ENCODE peak calls at places on chromosomes 13 and 19, in four cellular contexts. One of them, this sample, is unnamed.

GRCh38 chr19:49515767-49516166 is 3.3 kb downstream of the FCGRT start:
- DNase-seq in breast epithelium: no peak
- DNase-seq in GDM1: peak
- DNase-seq in AG20443: no peak
- DNase-seq in this sample: peak

GRCh38 chr19:33048806-33049676 is 15.6 kb downstream of the RHPN2 start:
- DNase-seq in breast epithelium: no peak
- DNase-seq in AG20443: no peak
- DNase-seq in GDM1: no peak
- DNase-seq in this sample: no peak

GRCh38 chr13:74870865-74871264 is 611.1 kb downstream of the TBC1D4 start:
- DNase-seq in GDM1: no peak
- DNase-seq in breast epithelium: no peak
- DNase-seq in AG20443: no peak
- DNase-seq in this sample: no peak

GRCh38 chr13:84400711-84401110 is 518.4 kb upstream of the SLITRK1 start:
- DNase-seq in GDM1: no peak
- DNase-seq in breast epithelium: no peak
- DNase-seq in AG20443: peak
- DNase-seq in this sample: no peak

GRCh38 chr13:112837371-112838037 is 131.5 kb upstream of the MCF2L start:
- DNase-seq in GDM1: no peak
- DNase-seq in breast epithelium: no peak
- DNase-seq in AG20443: peak
- DNase-seq in this sample: no peak

GRCh38 chr19:3443840-3444694 is 36.3 kb downstream of the SMIM24 start:
- DNase-seq in AG20443: no peak
- DNase-seq in breast epithelium: no peak
- DNase-seq in GDM1: peak
- DNase-seq in this sample: peak

GRCh38 chr19:41935781-41936415 is 7.6 kb upstream of the ERFL start:
- DNase-seq in breast epithelium: no peak
- DNase-seq in GDM1: no peak
- DNase-seq in AG20443: no peak
- DNase-seq in this sample: no peak

GRCh38 chr13:101706651-101707050 is 254.2 kb downstream of the ITGBL1 start:
- DNase-seq in GDM1: peak
- DNase-seq in breast epithelium: no peak
- DNase-seq in AG20443: peak
- DNase-seq in this sample: peak

GRCh38 chr19:15454371-15454800 is 4.6 kb upstream of the WIZ start:
- DNase-seq in AG20443: no peak
- DNase-seq in breast epithelium: no peak
- DNase-seq in GDM1: no peak
- DNase-seq in this sample: no peak

GRCh38 chr19:10756791-10757190 is 38.9 kb downstream of the DNM2 start:
- DNase-seq in breast epithelium: no peak
- DNase-seq in AG20443: no peak
- DNase-seq in GDM1: no peak
- DNase-seq in this sample: no peak

GRCh38 chr19:49812997-49813861 is at the start of gene FUZ:
- DNase-seq in breast epithelium: peak
- DNase-seq in AG20443: peak
- DNase-seq in GDM1: peak
- DNase-seq in this sample: peak

GRCh38 chr13:49444517-49445395 is 682 bp downstream of the SETDB2 start:
- DNase-seq in AG20443: peak
- DNase-seq in breast epithelium: no peak
- DNase-seq in GDM1: peak
- DNase-seq in this sample: peak

GRCh38 chr19:42277821-42278809 is 9.1 kb downstream of the CIC start:
- DNase-seq in AG20443: peak
- DNase-seq in GDM1: no peak
- DNase-seq in breast epithelium: peak
- DNase-seq in this sample: no peak

GRCh38 chr19:10219678-10220077 is 11.5 kb downstream of the S1PR2 start:
- DNase-seq in AG20443: peak
- DNase-seq in breast epithelium: no peak
- DNase-seq in GDM1: no peak
- DNase-seq in this sample: peak

GRCh38 chr19:49020931-49021895 is 2.9 kb downstream of the CGB3 start:
- DNase-seq in AG20443: no peak
- DNase-seq in breast epithelium: no peak
- DNase-seq in GDM1: no peak
- DNase-seq in this sample: peak

GRCh38 chr19:512548-513365 is 5.5 kb downstream of the TPGS1 start:
- DNase-seq in breast epithelium: no peak
- DNase-seq in GDM1: no peak
- DNase-seq in AG20443: no peak
- DNase-seq in this sample: no peak

GRCh38 chr19:54431255-54431838 is 16.1 kb downstream of the TTYH1 start:
- DNase-seq in GDM1: no peak
- DNase-seq in AG20443: no peak
- DNase-seq in breast epithelium: peak
- DNase-seq in this sample: no peak

GRCh38 chr13:42924290-42924803 is 67.7 kb downstream of the EPSTI1 start:
- DNase-seq in breast epithelium: no peak
- DNase-seq in AG20443: no peak
- DNase-seq in GDM1: no peak
- DNase-seq in this sample: no peak

GRCh38 chr13:63843766-63844699 is 2428.4 kb upstream of the PCDH20 start:
- DNase-seq in AG20443: no peak
- DNase-seq in breast epithelium: no peak
- DNase-seq in GDM1: no peak
- DNase-seq in this sample: no peak

GRCh38 chr19:46608581-46609345 is 7.6 kb downstream of the CALM3 start:
- DNase-seq in AG20443: no peak
- DNase-seq in GDM1: no peak
- DNase-seq in breast epithelium: no peak
- DNase-seq in this sample: no peak

GRCh38 chr13:79901336-79901735 is 420.4 kb downstream of the NDFIP2 start:
- DNase-seq in AG20443: peak
- DNase-seq in GDM1: no peak
- DNase-seq in breast epithelium: no peak
- DNase-seq in this sample: peak

GRCh38 chr13:51451467-51452390 is 1.1 kb downstream of the INTS6 start:
- DNase-seq in GDM1: peak
- DNase-seq in breast epithelium: peak
- DNase-seq in AG20443: peak
- DNase-seq in this sample: peak

GRCh38 chr19:44164673-44165512 is at the start of gene ZNF226:
- DNase-seq in breast epithelium: peak
- DNase-seq in GDM1: peak
- DNase-seq in AG20443: peak
- DNase-seq in this sample: peak

GRCh38 chr13:51557875-51558604 is 26.2 kb upstream of the WDFY2 start:
- DNase-seq in breast epithelium: no peak
- DNase-seq in GDM1: no peak
- DNase-seq in AG20443: peak
- DNase-seq in this sample: peak

GRCh38 chr19:7213628-7214328 is 80.4 kb downstream of the INSR start:
- DNase-seq in breast epithelium: no peak
- DNase-seq in GDM1: no peak
- DNase-seq in AG20443: no peak
- DNase-seq in this sample: no peak

GRCh38 chr19:41821003-41821735 is 23.3 kb downstream of the LYPD4 start:
- DNase-seq in breast epithelium: no peak
- DNase-seq in GDM1: peak
- DNase-seq in AG20443: peak
- DNase-seq in this sample: peak

GRCh38 chr19:43574424-43575155 is 737 bp downstream of the XRCC1 start:
- DNase-seq in GDM1: no peak
- DNase-seq in AG20443: no peak
- DNase-seq in breast epithelium: no peak
- DNase-seq in this sample: no peak

GRCh38 chr19:7200739-7201138 is 93.5 kb downstream of the INSR start:
- DNase-seq in breast epithelium: no peak
- DNase-seq in AG20443: no peak
- DNase-seq in GDM1: peak
- DNase-seq in this sample: peak

GRCh38 chr19:14090509-14091085 is at the start of gene SAMD1:
- DNase-seq in breast epithelium: peak
- DNase-seq in AG20443: peak
- DNase-seq in GDM1: peak
- DNase-seq in this sample: no peak

GRCh38 chr19:50759886-50760285 is 10.4 kb upstream of the GPR32 start:
- DNase-seq in GDM1: no peak
- DNase-seq in AG20443: no peak
- DNase-seq in breast epithelium: no peak
- DNase-seq in this sample: peak

GRCh38 chr19:39916851-39917396 is 17.5 kb downstream of the FCGBP start:
- DNase-seq in GDM1: no peak
- DNase-seq in AG20443: peak
- DNase-seq in breast epithelium: no peak
- DNase-seq in this sample: peak

GRCh38 chr13:50359779-50360178 is 344.5 kb downstream of the KCNRG start:
- DNase-seq in AG20443: no peak
- DNase-seq in GDM1: no peak
- DNase-seq in breast epithelium: no peak
- DNase-seq in this sample: no peak

GRCh38 chr13:40206241-40207109 is 460.0 kb downstream of the FOXO1 start:
- DNase-seq in AG20443: no peak
- DNase-seq in breast epithelium: no peak
- DNase-seq in GDM1: no peak
- DNase-seq in this sample: peak

GRCh38 chr13:50449465-50449864 is 394.0 kb downstream of the DLEU7 start:
- DNase-seq in AG20443: no peak
- DNase-seq in breast epithelium: no peak
- DNase-seq in GDM1: no peak
- DNase-seq in this sample: no peak

This sample was measured in MV-4-11.